ENCODE peak calls at places on chromosomes 3 and 15, in nine cellular contexts. One of them, this sample, is unnamed.

GRCh38 chr3:11613319-11613718 is 30.4 kb downstream of the VGLL4 start:
- DNase-seq in WERI-Rb-1: no peak
- DNase-seq in AG08396: no peak
- DNase-seq in PC-9: no peak
- DNase-seq in coronary artery: no peak
- DNase-seq in stimulated activated CD8-positive, alpha-beta memory T cell treated with anti-CD3 and anti-CD28 coated beads, Interleukin-7, amount 100 ng/mL, for 1 hour: no peak
- DNase-seq in T-helper 1 cell: no peak
- DNase-seq in transverse colon: no peak
- DNase-seq in BE2C: no peak
- DNase-seq in this sample: peak

GRCh38 chr3:64224826-64225606 is at the start of gene PRICKLE2:
- DNase-seq in WERI-Rb-1: peak
- DNase-seq in AG08396: peak
- DNase-seq in PC-9: no peak
- DNase-seq in coronary artery: peak
- DNase-seq in stimulated activated CD8-positive, alpha-beta memory T cell treated with anti-CD3 and anti-CD28 coated beads, Interleukin-7, amount 100 ng/mL, for 1 hour: no peak
- DNase-seq in T-helper 1 cell: no peak
- DNase-seq in transverse colon: peak
- DNase-seq in BE2C: peak
- DNase-seq in this sample: peak

GRCh38 chr15:73936181-73936580 is 9.9 kb downstream of the LOXL1 start:
- DNase-seq in WERI-Rb-1: peak
- DNase-seq in AG08396: peak
- DNase-seq in PC-9: peak
- DNase-seq in coronary artery: no peak
- DNase-seq in stimulated activated CD8-positive, alpha-beta memory T cell treated with anti-CD3 and anti-CD28 coated beads, Interleukin-7, amount 100 ng/mL, for 1 hour: no peak
- DNase-seq in T-helper 1 cell: no peak
- DNase-seq in transverse colon: no peak
- DNase-seq in BE2C: no peak
- DNase-seq in this sample: peak

GRCh38 chr3:49098910-49099630 is 5.2 kb upstream of the QRICH1 start:
- DNase-seq in WERI-Rb-1: no peak
- DNase-seq in AG08396: no peak
- DNase-seq in PC-9: no peak
- DNase-seq in coronary artery: no peak
- DNase-seq in stimulated activated CD8-positive, alpha-beta memory T cell treated with anti-CD3 and anti-CD28 coated beads, Interleukin-7, amount 100 ng/mL, for 1 hour: no peak
- DNase-seq in T-helper 1 cell: no peak
- DNase-seq in transverse colon: no peak
- DNase-seq in BE2C: no peak
- DNase-seq in this sample: no peak

GRCh38 chr15:62824111-62824737 is 218.3 kb upstream of the TPM1 start:
- DNase-seq in WERI-Rb-1: no peak
- DNase-seq in AG08396: peak
- DNase-seq in PC-9: peak
- DNase-seq in coronary artery: no peak
- DNase-seq in stimulated activated CD8-positive, alpha-beta memory T cell treated with anti-CD3 and anti-CD28 coated beads, Interleukin-7, amount 100 ng/mL, for 1 hour: no peak
- DNase-seq in T-helper 1 cell: no peak
- DNase-seq in transverse colon: no peak
- DNase-seq in BE2C: no peak
- DNase-seq in this sample: no peak

GRCh38 chr3:29440321-29441019 is 159.6 kb downstream of the RBMS3 start:
- DNase-seq in WERI-Rb-1: no peak
- DNase-seq in AG08396: no peak
- DNase-seq in PC-9: no peak
- DNase-seq in coronary artery: no peak
- DNase-seq in stimulated activated CD8-positive, alpha-beta memory T cell treated with anti-CD3 and anti-CD28 coated beads, Interleukin-7, amount 100 ng/mL, for 1 hour: no peak
- DNase-seq in T-helper 1 cell: no peak
- DNase-seq in transverse colon: no peak
- DNase-seq in BE2C: peak
- DNase-seq in this sample: peak

GRCh38 chr15:64828985-64829384 is 3.5 kb upstream of the PIF1 start:
- DNase-seq in WERI-Rb-1: no peak
- DNase-seq in AG08396: no peak
- DNase-seq in PC-9: peak
- DNase-seq in coronary artery: no peak
- DNase-seq in stimulated activated CD8-positive, alpha-beta memory T cell treated with anti-CD3 and anti-CD28 coated beads, Interleukin-7, amount 100 ng/mL, for 1 hour: no peak
- DNase-seq in T-helper 1 cell: no peak
- DNase-seq in transverse colon: no peak
- DNase-seq in BE2C: no peak
- DNase-seq in this sample: no peak

GRCh38 chr15:39874890-39875549 is 45.0 kb downstream of the GPR176 start:
- DNase-seq in WERI-Rb-1: peak
- DNase-seq in AG08396: no peak
- DNase-seq in PC-9: no peak
- DNase-seq in coronary artery: no peak
- DNase-seq in stimulated activated CD8-positive, alpha-beta memory T cell treated with anti-CD3 and anti-CD28 coated beads, Interleukin-7, amount 100 ng/mL, for 1 hour: no peak
- DNase-seq in T-helper 1 cell: no peak
- DNase-seq in transverse colon: peak
- DNase-seq in BE2C: peak
- DNase-seq in this sample: peak

GRCh38 chr3:186452517-186452916 is 90.5 kb upstream of the DGKG start:
- DNase-seq in WERI-Rb-1: no peak
- DNase-seq in AG08396: peak
- DNase-seq in PC-9: peak
- DNase-seq in coronary artery: peak
- DNase-seq in stimulated activated CD8-positive, alpha-beta memory T cell treated with anti-CD3 and anti-CD28 coated beads, Interleukin-7, amount 100 ng/mL, for 1 hour: no peak
- DNase-seq in T-helper 1 cell: no peak
- DNase-seq in transverse colon: no peak
- DNase-seq in BE2C: no peak
- DNase-seq in this sample: no peak

GRCh38 chr15:71707230-71708051 is 102.9 kb upstream of the NR2E3 start:
- DNase-seq in WERI-Rb-1: no peak
- DNase-seq in AG08396: no peak
- DNase-seq in PC-9: no peak
- DNase-seq in coronary artery: no peak
- DNase-seq in stimulated activated CD8-positive, alpha-beta memory T cell treated with anti-CD3 and anti-CD28 coated beads, Interleukin-7, amount 100 ng/mL, for 1 hour: no peak
- DNase-seq in T-helper 1 cell: no peak
- DNase-seq in transverse colon: no peak
- DNase-seq in BE2C: no peak
- DNase-seq in this sample: no peak

GRCh38 chr3:198113219-198114053 is 153.4 kb downstream of the LMLN start:
- DNase-seq in WERI-Rb-1: peak
- DNase-seq in AG08396: no peak
- DNase-seq in PC-9: no peak
- DNase-seq in coronary artery: no peak
- DNase-seq in stimulated activated CD8-positive, alpha-beta memory T cell treated with anti-CD3 and anti-CD28 coated beads, Interleukin-7, amount 100 ng/mL, for 1 hour: no peak
- DNase-seq in T-helper 1 cell: no peak
- DNase-seq in transverse colon: no peak
- DNase-seq in BE2C: no peak
- DNase-seq in this sample: no peak

GRCh38 chr3:128487813-128488635 is 5.0 kb downstream of the GATA2 start:
- DNase-seq in WERI-Rb-1: peak
- DNase-seq in AG08396: peak
- DNase-seq in PC-9: peak
- DNase-seq in coronary artery: no peak
- DNase-seq in stimulated activated CD8-positive, alpha-beta memory T cell treated with anti-CD3 and anti-CD28 coated beads, Interleukin-7, amount 100 ng/mL, for 1 hour: no peak
- DNase-seq in T-helper 1 cell: no peak
- DNase-seq in transverse colon: peak
- DNase-seq in BE2C: peak
- DNase-seq in this sample: peak

GRCh38 chr3:112253301-112253971 is 40.6 kb downstream of the SLC9C1 start:
- DNase-seq in WERI-Rb-1: no peak
- DNase-seq in AG08396: no peak
- DNase-seq in PC-9: no peak
- DNase-seq in coronary artery: no peak
- DNase-seq in stimulated activated CD8-positive, alpha-beta memory T cell treated with anti-CD3 and anti-CD28 coated beads, Interleukin-7, amount 100 ng/mL, for 1 hour: no peak
- DNase-seq in T-helper 1 cell: no peak
- DNase-seq in transverse colon: no peak
- DNase-seq in BE2C: no peak
- DNase-seq in this sample: no peak

This sample was measured in NCI-H82.